ENCODE peak calls at places on chromosomes 13 and 19, in four cellular contexts. L is OCI-LY7, R is hepatocyte, A is heart left ventricle. H is an unnamed sample.

GRCh38 chr19:6076291-6076665 is 34.0 kb downstream of the RFX2 start:
- DNase-seq in R (no peak), A (no peak), L (no peak), H (no peak)

GRCh38 chr13:96963786-96964475 is 30.3 kb downstream of the OXGR1 start:
- DNase-seq in R (no peak), L (no peak), A (no peak), H (no peak)

GRCh38 chr19:32748497-32748896 is 28.9 kb downstream of the TDRD12 start:
- DNase-seq in L (peak; percentile 38), A (no peak), R (no peak), H (no peak)

GRCh38 chr19:9406798-9407352 is 28.5 kb downstream of the ZNF266 start:
- DNase-seq in L (no peak), A (peak; percentile 93), R (no peak), H (peak; percentile 28)

GRCh38 chr13:88622362-88622973 is 951.3 kb downstream of the SLITRK5 start:
- DNase-seq in R (no peak), L (no peak), A (no peak), H (no peak)

GRCh38 chr13:79516590-79516989 is 35.6 kb downstream of the NDFIP2 start:
- DNase-seq in A (no peak), L (no peak), R (no peak), H (no peak)

GRCh38 chr19:13959962-13960862 is 7.9 kb downstream of the DCAF15 start:
- DNase-seq in R (peak; percentile 20), A (no peak), L (no peak), H (no peak)

GRCh38 chr13:50125306-50125555 is 110.0 kb downstream of the KCNRG start:
- DNase-seq in L (no peak), A (no peak), R (no peak), H (no peak)

GRCh38 chr13:35787937-35788336 is 311.4 kb upstream of the MAB21L1 start:
- DNase-seq in L (no peak), A (no peak), R (no peak), H (no peak)

GRCh38 chr19:41192574-41193419 is at the start of gene CYP2S1:
- DNase-seq in L (no peak), A (no peak), R (peak; percentile 82), H (no peak)

GRCh38 chr13:51811046-51811445 is 7.1 kb upstream of the DHRS12 start:
- DNase-seq in A (no peak), L (peak; percentile 89), R (no peak), H (no peak)

GRCh38 chr19:6707011-6707657 is 13.3 kb downstream of the C3 start:
- DNase-seq in R (no peak), L (no peak), A (no peak), H (no peak)

GRCh38 chr13:43838909-43839308 is 40.6 kb downstream of the CCDC122 start:
- DNase-seq in A (no peak), L (no peak), R (no peak), H (no peak)

GRCh38 chr13:24131749-24132148 is 28.8 kb upstream of the SPATA13 start:
- DNase-seq in L (no peak), R (no peak), A (no peak), H (no peak)

GRCh38 chr13:33610471-33611015 is 207.4 kb upstream of the RFC3 start:
- DNase-seq in R (no peak), L (no peak), A (peak; percentile 86), H (peak; percentile 28)

GRCh38 chr13:80630685-80631121 is 289.8 kb upstream of the SPRY2 start:
- DNase-seq in R (no peak), L (no peak), A (peak; percentile 28), H (no peak)

GRCh38 chr13:50805805-50806204 is 37.7 kb downstream of the DLEU7 start:
- DNase-seq in L (peak; percentile 41), A (no peak), R (no peak), H (no peak)

GRCh38 chr13:43698743-43699142 is 88.0 kb downstream of the ENOX1 start:
- DNase-seq in R (peak; percentile 14), L (no peak), A (no peak), H (no peak)

GRCh38 chr19:58252102-58252685 is 23.5 kb downstream of the ZNF544 start:
- DNase-seq in L (peak; percentile 37), R (no peak), A (no peak), H (no peak)

GRCh38 chr19:58243351-58243750 is 14.6 kb downstream of the ZNF544 start:
- DNase-seq in R (no peak), L (no peak), A (no peak), H (no peak)

DNA sequence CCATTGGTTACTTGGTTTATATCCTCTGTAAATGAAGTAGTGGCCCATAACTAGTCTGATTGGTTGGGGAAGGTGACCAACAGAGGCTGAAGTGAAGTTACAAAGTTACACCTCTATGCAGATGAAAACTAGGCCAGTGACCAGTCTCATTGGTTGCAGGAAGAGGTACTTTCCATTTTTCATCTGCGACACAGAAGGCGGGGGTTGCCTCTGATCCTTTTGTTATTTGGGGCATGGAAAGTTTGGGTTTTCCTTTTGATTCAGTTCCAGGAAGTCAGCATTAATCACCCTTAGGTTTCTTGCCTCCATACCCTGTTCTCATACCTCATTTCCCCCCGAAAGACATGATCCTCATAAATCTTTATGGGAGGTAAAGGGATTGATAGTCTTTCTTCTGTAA is 20.2 kb downstream of the ZNF544 start:
- DNase-seq in L (no peak), A (no peak), R (no peak), H (no peak)
- H3K4me1 ChIP-seq in L (no peaks in the 10 kb centered on the region), A (no peaks in the 10 kb centered on the region), R (no peaks in the 10 kb centered on the region), H (no peaks in the 10 kb centered on the region)

GRCh38 chr13:48158915-48159314 is 64.0 kb upstream of the MED4 start:
- DNase-seq in L (no peak), R (no peak), A (no peak), H (no peak)
- H3K27ac ChIP-seq in L (no peak overlapping the region), R (no peak overlapping the region), A (peak overlapping the region; percentile 75), H (no peak overlapping the region)

DNA sequence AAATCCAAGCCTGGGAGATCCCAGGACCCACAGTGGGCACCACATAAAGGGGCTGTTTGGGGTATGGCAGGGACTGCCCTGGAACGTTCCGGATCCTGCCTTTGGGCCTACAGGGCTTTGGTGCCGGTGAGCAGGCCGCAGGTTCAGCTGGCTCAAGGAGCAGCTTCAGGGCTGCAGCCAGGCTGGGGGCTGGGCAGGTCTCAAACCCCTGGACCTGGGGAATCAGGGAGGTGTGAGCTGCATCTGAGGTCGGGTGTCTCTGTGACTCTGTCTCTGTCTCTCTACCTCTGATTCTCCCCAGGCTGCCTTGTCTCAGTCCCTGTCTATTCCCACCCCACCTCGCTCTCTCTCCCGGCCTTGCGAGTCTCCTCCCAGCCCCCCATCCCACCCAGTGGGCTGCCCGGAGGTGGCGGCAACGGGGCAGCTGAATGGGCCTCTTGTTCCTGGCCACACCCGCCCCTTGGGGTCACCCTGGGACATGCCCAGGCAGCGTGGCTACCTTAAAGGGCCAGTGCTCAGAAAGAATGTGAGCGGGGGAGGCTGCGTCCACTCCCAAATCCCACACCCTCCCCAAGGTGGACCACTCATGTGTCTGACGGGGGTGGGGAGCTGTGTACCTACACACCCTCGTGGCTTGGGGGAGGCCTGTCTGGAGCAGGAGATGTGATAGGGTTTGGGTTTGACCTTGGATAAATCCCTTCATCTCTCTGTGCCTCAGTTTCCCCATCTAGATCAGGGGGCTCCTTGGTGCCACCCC is 31.1 kb downstream of the NFIC start:
- DNase-seq in R (no peak), L (no peak), A (peak; percentile 75), H (no peak)
- H3K4me3 ChIP-seq in R (no peak overlapping the region), L (no peak overlapping the region), A (no peak overlapping the region), H (peak overlapping the region; percentile 47)

GRCh38 chr19:39163621-39164020 is 33.1 kb upstream of the NCCRP1 start:
- DNase-seq in A (no peak), L (no peak), R (no peak), H (no peak)

GRCh38 chr19:39160523-39160861 is 34.9 kb downstream of the PAK4 start:
- DNase-seq in L (no peak), A (no peak), R (peak; percentile 77), H (no peak)

GRCh38 chr19:39158646-39159260 is 33.2 kb downstream of the PAK4 start:
- DNase-seq in R (no peak), A (no peak), L (no peak), H (no peak)

GRCh38 chr19:39162441-39163043 is 34.2 kb upstream of the NCCRP1 start:
- DNase-seq in A (no peak), R (no peak), L (no peak), H (no peak)

DNA sequence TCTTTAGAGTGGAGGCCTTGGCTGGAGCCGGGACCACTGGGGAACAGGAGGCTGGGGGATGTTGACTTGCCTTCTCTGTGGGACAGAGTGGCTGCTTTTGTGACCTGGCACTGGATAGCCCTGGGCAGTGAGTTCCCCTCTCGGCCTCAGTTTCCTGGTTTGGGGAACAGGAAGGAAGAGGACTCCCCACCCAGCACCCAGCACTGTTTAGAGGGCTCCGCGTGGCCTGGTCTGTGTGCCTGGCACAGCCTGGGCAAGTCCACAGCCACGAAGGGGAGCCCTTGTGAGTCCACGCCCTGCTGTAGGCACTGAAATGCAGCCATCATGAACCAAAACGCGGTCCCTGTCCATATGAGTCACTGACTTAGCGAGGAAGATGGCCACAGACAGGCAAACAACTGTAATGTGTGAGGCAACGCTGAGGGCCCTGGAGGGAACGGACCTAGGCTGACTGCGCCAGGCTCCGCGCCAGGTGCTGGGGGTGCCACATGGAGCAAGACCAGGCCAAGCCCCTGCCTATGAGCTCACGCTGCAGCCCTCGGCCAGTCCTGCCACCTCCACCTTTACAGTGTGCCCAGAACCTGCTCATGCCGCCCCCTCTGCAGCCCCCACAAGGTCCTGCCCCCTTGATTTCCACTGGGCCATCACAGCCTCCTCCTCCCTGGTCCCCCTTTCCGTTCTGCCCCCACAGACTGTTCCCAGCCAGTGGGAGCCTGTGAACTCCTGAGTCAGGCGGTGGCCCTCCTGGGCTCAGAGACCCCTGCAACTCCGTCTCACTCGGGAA is 35.5 kb downstream of the PAK4 start:
- DNase-seq in L (no peak), A (no peak), R (no peak), H (no peak)
- H3K4me1 ChIP-seq in L (no peaks in the 10 kb centered on the region), A (peaks cover under 1% of the 10 kb centered on the region), R (peaks cover 43% of the 10 kb centered on the region), H (peaks cover 29% of the 10 kb centered on the region)

DNA sequence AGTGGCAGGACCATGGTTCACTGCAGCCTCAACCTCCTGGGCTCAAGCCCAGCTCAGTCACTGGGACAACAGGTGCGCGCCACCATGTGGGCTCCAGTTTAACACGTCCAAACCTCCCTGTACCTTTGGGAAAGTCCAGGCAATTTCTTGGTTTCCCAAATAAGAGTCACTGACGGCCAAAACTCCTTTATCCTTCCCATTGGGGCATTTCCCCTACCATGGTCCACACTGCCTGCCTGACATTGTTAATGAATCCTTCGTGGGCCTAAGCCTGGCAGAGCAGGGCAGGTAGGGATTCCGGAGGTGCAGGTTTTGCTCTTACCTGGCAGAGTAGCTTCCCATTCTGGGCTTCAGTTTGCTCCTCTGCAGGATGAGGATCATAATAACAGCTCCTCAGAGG is 66.2 kb upstream of the TM9SF2 start:
- DNase-seq in R (no peak), L (no peak), A (no peak), H (no peak)
- H3K27ac ChIP-seq in R (no peak overlapping the region), L (no peak overlapping the region), A (no peak overlapping the region), H (no peak overlapping the region)

GRCh38 chr13:26497991-26498423 is 59.5 kb upstream of the WASF3 start:
- DNase-seq in L (no peak), A (no peak), R (no peak), H (no peak)
- H3K4me3 ChIP-seq in L (no peak overlapping the region), A (no peak overlapping the region), R (no peak overlapping the region), H (no peak overlapping the region)